ENCODE peak calls at places on chromosomes 4 and X, in six cellular contexts. G, D, P, H, L and J are unnamed samples. For H3K9me3, the result is how much of the 10 kb centered on the place peaks cover.

GRCh38 chr4:21819086-21819485 is 129.5 kb downstream of the KCNIP4 start:
- DNase-seq in D (peak), P (no peak), H (no peak), L (no peak), G (no peak), J (no peak)

GRCh38 chr4:21753084-21753760 is 195.3 kb downstream of the KCNIP4 start:
- DNase-seq in L (no peak), H (no peak), G (peak), D (no peak), P (no peak), J (no peak)

GRCh38 chr4:88659061-88659889 is 38.4 kb downstream of the NAP1L5 start:
- DNase-seq in H (peak), L (peak), P (no peak), G (peak), D (no peak), J (peak)

GRCh38 chr4:7906171-7906581 is 33.5 kb downstream of the AFAP1 start:
- DNase-seq in G (no peak), D (no peak), H (peak), P (no peak), L (no peak), J (no peak)

GRCh38 chr4:176791591-176792347 is 953 bp downstream of the VEGFC start:
- DNase-seq in H (peak), L (no peak), D (peak), G (peak), P (peak), J (no peak)

GRCh38 chrX:8273451-8273894 is 102.4 kb upstream of the VCX2 start:
- DNase-seq in L (no peak), P (no peak), H (no peak), G (peak), D (no peak), J (no peak)

GRCh38 chr4:152581536-152582160 is 45.8 kb upstream of the FBXW7 start:
- DNase-seq in D (no peak), L (no peak), G (no peak), H (no peak), P (no peak), J (peak)

GRCh38 chrX:107482046-107482445 is 32.6 kb downstream of the FRMPD3 start:
- DNase-seq in D (no peak), L (no peak), P (no peak), H (no peak), G (no peak), J (no peak)

GRCh38 chr4:56468097-56468422 is 643 bp downstream of the SRP72 start:
- DNase-seq in D (no peak), G (peak), L (peak), H (peak), P (no peak), J (peak)

GRCh38 chr4:148395771-148396170 is 46.4 kb downstream of the NR3C2 start:
- DNase-seq in H (no peak), L (no peak), D (no peak), G (no peak), P (no peak), J (no peak)

GRCh38 chrX:9635368-9635767 is 130.3 kb downstream of the GPR143 start:
- DNase-seq in G (no peak), D (peak), P (no peak), H (no peak), L (no peak), J (no peak)

GRCh38 chrX:97705936-97706335 is 822.2 kb downstream of the RPA4 start:
- DNase-seq in P (no peak), G (no peak), L (no peak), D (no peak), H (peak), J (no peak)

GRCh38 chrX:139106111-139106510 is 394.6 kb upstream of the FGF13 start:
- DNase-seq in L (no peak), P (no peak), G (peak), D (no peak), H (no peak), J (peak)

GRCh38 chr4:168119870-168120269 is 27.5 kb downstream of the ANXA10 start:
- DNase-seq in D (no peak), L (no peak), H (no peak), P (no peak), G (no peak), J (no peak)

GRCh38 chr4:112222219-112222955 is 9.2 kb upstream of the AP1AR start:
- DNase-seq in H (no peak), G (no peak), L (no peak), P (no peak), D (no peak), J (no peak)

GRCh38 chr4:13654158-13654797 is 26.8 kb upstream of the BOD1L1 start:
- DNase-seq in G (peak), D (peak), H (peak), P (peak), L (no peak), J (peak)

GRCh38 chr4:168995537-168996295 is 14.3 kb downstream of the CBR4 start:
- DNase-seq in L (no peak), G (peak), H (peak), P (no peak), D (no peak), J (peak)

GRCh38 chr4:2741626-2742025 is 14.5 kb downstream of the TNIP2 start:
- DNase-seq in G (no peak), D (no peak), L (no peak), H (peak), P (no peak), J (no peak)

GRCh38 chr4:156790866-156791265 is 180.7 kb downstream of the PDGFC start:
- DNase-seq in L (no peak), G (peak), P (no peak), H (peak), D (no peak), J (no peak)

GRCh38 chr4:22897520-22898108 is 204.9 kb downstream of the GBA3 start:
- DNase-seq in G (peak), H (peak), L (no peak), P (no peak), D (no peak), J (no peak)

GRCh38 chrX:43000121-43000520 is 222.2 kb upstream of the PPP1R2C start:
- DNase-seq in L (no peak), D (no peak), H (no peak), G (no peak), P (no peak), J (no peak)

GRCh38 chrX:38717871-38718270 is 83.4 kb upstream of the MID1IP1 start:
- DNase-seq in G (peak), P (no peak), H (peak), D (no peak), L (no peak), J (no peak)

GRCh38 chrX:149248073-149248625 is 257.0 kb downstream of the IDS start:
- DNase-seq in P (no peak), L (no peak), D (no peak), H (no peak), G (no peak), J (no peak)

GRCh38 chr4:36394352-36394903 is 113.0 kb downstream of the DTHD1 start:
- DNase-seq in L (peak), D (no peak), G (peak), H (no peak), P (no peak), J (no peak)

GRCh38 chr4:122617597-122618593 is 3.0 kb downstream of the IL21 start:
- DNase-seq in D (no peak), H (no peak), P (no peak), G (no peak), L (no peak), J (no peak)

GRCh38 chrX:53305996-53306937 is 24.9 kb upstream of the IQSEC2 start:
- DNase-seq in G (no peak), P (no peak), H (no peak), D (no peak), L (no peak), J (no peak)

GRCh38 chrX:68941385-68941952 is 112.6 kb downstream of the EFNB1 start:
- DNase-seq in G (no peak), P (no peak), L (no peak), H (peak), D (no peak), J (no peak)

GRCh38 chr4:2792711-2793577 is at the start of gene SH3BP2:
- DNase-seq in H (peak), D (peak), P (peak), L (no peak), G (peak), J (peak)

GRCh38 chr4:151922306-151922705 is 161.5 kb upstream of the GATB start:
- DNase-seq in H (peak), D (no peak), G (peak), P (no peak), L (no peak), J (no peak)

GRCh38 chr4:74632634-74633033 is 161.7 kb downstream of the BTC start:
- DNase-seq in P (no peak), D (no peak), L (no peak), G (peak), H (peak), J (no peak)

GRCh38 chrX:69815063-69815462 is 199.2 kb downstream of the EDA start:
- DNase-seq in G (no peak), P (no peak), H (no peak), D (no peak), L (no peak), J (no peak)

GRCh38 chr4:60759518-60760245 is 440.4 kb upstream of the ADGRL3 start:
- DNase-seq in L (no peak), D (no peak), H (no peak), G (peak), P (no peak), J (no peak)
- TF ChIP-seq CTCF in L (no peak), D (no peak), H (no peak), G (peak), P (no peak), J (no peak)

GRCh38 chrX:817759-818158 is 187.2 kb downstream of the SHOX start:
- DNase-seq in G (no peak), H (no peak), L (no peak), D (no peak), P (no peak), J (no peak)

GRCh38 chrX:821311-822178 is 191.0 kb downstream of the SHOX start:
- DNase-seq in D (no peak), L (no peak), H (no peak), P (no peak), G (no peak), J (no peak)

GRCh38 chrX:819684-820083 is 189.1 kb downstream of the SHOX start:
- DNase-seq in G (no peak), P (no peak), H (no peak), L (no peak), D (no peak), J (no peak)

GRCh38 chrX:816411-816810 is 185.8 kb downstream of the SHOX start:
- DNase-seq in P (no peak), H (no peak), L (no peak), D (no peak), G (no peak), J (no peak)
- H3K9me3 ChIP-seq in P (under half), H (under half), L (under half), D (under half), G (under half), J (under half)

GRCh38 chrX:65671966-65672365 is 4.5 kb downstream of the MSN start:
- DNase-seq in D (no peak), H (no peak), G (no peak), L (no peak), P (no peak), J (no peak)
- H3K4me3 ChIP-seq in D (peak), H (no peak), G (peak), L (peak), P (peak), J (no peak)

GRCh38 chr4:1716065-1716945 is 4.2 kb upstream of the SLBP start:
- DNase-seq in D (no peak), G (no peak), H (no peak), P (peak), L (no peak), J (no peak)
- TF ChIP-seq CTCF in D (no peak), G (no peak), H (no peak), P (no peak), L (no peak), J (no peak)

DNA sequence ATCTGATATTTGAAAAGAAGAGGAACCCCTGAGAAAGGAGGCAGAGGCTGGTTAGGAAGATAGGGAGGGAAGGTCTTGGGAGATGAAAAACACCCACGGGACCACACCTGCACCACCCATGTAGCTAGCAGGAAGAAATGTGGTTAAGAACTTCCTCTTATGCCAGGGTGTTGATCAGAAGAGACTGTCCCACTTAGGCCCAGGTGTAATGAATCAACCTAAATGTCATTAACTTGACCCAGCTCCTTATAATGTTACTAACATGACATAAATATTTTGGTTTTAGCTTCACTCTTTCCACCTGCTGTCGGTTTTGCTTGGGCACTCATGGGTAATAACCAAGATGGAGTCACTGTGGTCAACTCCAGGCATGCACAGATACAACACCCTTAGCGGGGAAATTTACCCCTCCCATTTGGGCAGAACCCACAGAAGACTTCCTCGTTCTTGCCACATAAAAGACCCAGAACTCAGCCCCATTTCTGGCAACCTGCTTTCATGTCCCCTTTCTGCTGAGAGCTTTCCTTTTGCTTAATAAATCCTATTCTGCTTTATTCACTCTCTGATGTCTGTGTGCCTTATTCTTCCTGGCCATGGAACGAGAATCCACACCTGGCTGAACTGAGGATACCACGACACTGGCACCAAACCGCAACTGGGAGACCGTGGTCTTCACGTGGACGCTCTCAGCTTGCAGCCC is 46.8 kb downstream of the ZNF141 start:
- DNase-seq in G (no peak), P (no peak), H (no peak), D (no peak), L (peak), J (no peak)
- H3K9me3 ChIP-seq in G (under half), P (half or more), H (half or more), D (half or more), L (under half), J (under half)

GRCh38 chrX:47198687-47199080 is 5.1 kb downstream of the UBA1 start:
- DNase-seq in D (no peak), P (no peak), L (no peak), H (no peak), G (no peak), J (no peak)
- H3K4me3 ChIP-seq in D (peak), P (no peak), L (no peak), H (no peak), G (no peak), J (no peak)

DNA sequence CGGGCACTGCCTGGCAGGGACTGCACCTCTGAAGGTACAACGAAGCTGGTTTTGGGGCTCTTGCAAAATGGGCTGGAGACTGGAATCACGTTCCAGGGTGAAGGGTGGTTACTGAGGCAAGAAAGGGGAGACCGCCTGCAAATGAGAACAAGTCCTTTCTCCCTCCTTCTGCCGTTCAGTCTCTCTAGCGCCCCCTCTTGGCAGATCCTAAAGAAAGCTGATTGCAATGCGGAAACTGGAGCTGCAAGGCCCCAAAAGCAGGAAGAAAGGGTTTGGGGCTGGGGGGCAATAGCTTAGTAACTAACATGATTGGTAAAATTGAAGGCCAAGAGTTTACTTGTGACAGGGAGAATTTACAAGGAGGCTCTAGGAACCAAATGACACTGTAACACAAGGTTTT is 222.6 kb upstream of the HAND2 start:
- DNase-seq in P (no peak), D (no peak), G (peak), L (no peak), H (peak), J (peak)
- TF ChIP-seq CTCF in P (peak), D (peak), G (peak), L (peak), H (peak), J (peak)